ENCODE peak calls at places on chromosomes 11 and 22, in six cellular contexts. One of them, this sample, is unnamed.

GRCh38 chr22:50274311-50274710 is 4.1 kb upstream of the MAPK11 start:
- DNase-seq in midbrain: peak; percentile 38
- DNase-seq in NCI-H1694: peak; percentile 72
- DNase-seq in GM10248: peak; percentile 64
- DNase-seq in endothelial cell: no peak
- DNase-seq in Right ventricle myocardium inferior: no peak
- DNase-seq in this sample: no peak

GRCh38 chr11:64837887-64838351 is 6.5 kb downstream of the CDC42BPG start:
- DNase-seq in NCI-H1694: no peak
- DNase-seq in Right ventricle myocardium inferior: no peak
- DNase-seq in GM10248: no peak
- DNase-seq in midbrain: no peak
- DNase-seq in endothelial cell: no peak
- DNase-seq in this sample: no peak

GRCh38 chr11:6703247-6704063 is 20.3 kb upstream of the MRPL17 start:
- DNase-seq in midbrain: peak; percentile 84
- DNase-seq in GM10248: no peak
- DNase-seq in endothelial cell: peak; percentile 62
- DNase-seq in Right ventricle myocardium inferior: no peak
- DNase-seq in NCI-H1694: peak; percentile 10
- DNase-seq in this sample: no peak

GRCh38 chr22:48737461-48738203 is 1090.0 kb downstream of the BRD1 start:
- DNase-seq in GM10248: no peak
- DNase-seq in endothelial cell: no peak
- DNase-seq in Right ventricle myocardium inferior: peak; percentile 45
- DNase-seq in midbrain: no peak
- DNase-seq in NCI-H1694: no peak
- DNase-seq in this sample: no peak

GRCh38 chr11:34501500-34501899 is 12.1 kb downstream of the ELF5 start:
- DNase-seq in endothelial cell: no peak
- DNase-seq in midbrain: peak; percentile 15
- DNase-seq in Right ventricle myocardium inferior: no peak
- DNase-seq in GM10248: no peak
- DNase-seq in NCI-H1694: no peak
- DNase-seq in this sample: no peak

GRCh38 chr11:88597387-88597786 is 259.9 kb upstream of the CTSC start:
- DNase-seq in NCI-H1694: no peak
- DNase-seq in midbrain: no peak
- DNase-seq in GM10248: peak; percentile 6
- DNase-seq in endothelial cell: no peak
- DNase-seq in Right ventricle myocardium inferior: no peak
- DNase-seq in this sample: no peak

GRCh38 chr11:69526453-69526810 is 45.0 kb downstream of the LINC01488 start:
- DNase-seq in endothelial cell: no peak
- DNase-seq in Right ventricle myocardium inferior: no peak
- DNase-seq in GM10248: no peak
- DNase-seq in midbrain: no peak
- DNase-seq in NCI-H1694: no peak
- DNase-seq in this sample: no peak

GRCh38 chr22:50205781-50206569 is 5.2 kb downstream of the SELENOO start:
- DNase-seq in endothelial cell: no peak
- DNase-seq in NCI-H1694: no peak
- DNase-seq in GM10248: no peak
- DNase-seq in midbrain: no peak
- DNase-seq in Right ventricle myocardium inferior: no peak
- DNase-seq in this sample: no peak

GRCh38 chr11:10476342-10476741 is 21.3 kb downstream of the AMPD3 start:
- DNase-seq in endothelial cell: no peak
- DNase-seq in Right ventricle myocardium inferior: no peak
- DNase-seq in midbrain: no peak
- DNase-seq in GM10248: no peak
- DNase-seq in NCI-H1694: no peak
- DNase-seq in this sample: no peak

GRCh38 chr11:17314232-17314547 is 37.4 kb upstream of the NCR3LG1 start:
- DNase-seq in endothelial cell: no peak
- DNase-seq in NCI-H1694: no peak
- DNase-seq in midbrain: no peak
- DNase-seq in Right ventricle myocardium inferior: no peak
- DNase-seq in GM10248: no peak
- DNase-seq in this sample: no peak

GRCh38 chr11:17473071-17473744 is 3.4 kb downstream of the ABCC8 start:
- DNase-seq in endothelial cell: peak; percentile 66
- DNase-seq in NCI-H1694: no peak
- DNase-seq in midbrain: no peak
- DNase-seq in Right ventricle myocardium inferior: no peak
- DNase-seq in GM10248: no peak
- DNase-seq in this sample: no peak

GRCh38 chr22:47798229-47798628 is 1035.8 kb downstream of the TBC1D22A start:
- DNase-seq in GM10248: no peak
- DNase-seq in NCI-H1694: no peak
- DNase-seq in Right ventricle myocardium inferior: no peak
- DNase-seq in endothelial cell: no peak
- DNase-seq in midbrain: no peak
- DNase-seq in this sample: no peak

GRCh38 chr11:8531312-8531711 is 62.7 kb downstream of the STK33 start:
- DNase-seq in NCI-H1694: peak; percentile 96
- DNase-seq in Right ventricle myocardium inferior: no peak
- DNase-seq in GM10248: no peak
- DNase-seq in endothelial cell: no peak
- DNase-seq in midbrain: no peak
- DNase-seq in this sample: no peak

GRCh38 chr11:2987881-2988280 is 4.2 kb downstream of the NAP1L4 start:
- DNase-seq in endothelial cell: no peak
- DNase-seq in midbrain: no peak
- DNase-seq in NCI-H1694: no peak
- DNase-seq in Right ventricle myocardium inferior: no peak
- DNase-seq in GM10248: no peak
- DNase-seq in this sample: no peak

GRCh38 chr11:109309153-109309552 is 112.8 kb upstream of the C11orf87 start:
- DNase-seq in NCI-H1694: no peak
- DNase-seq in Right ventricle myocardium inferior: no peak
- DNase-seq in GM10248: no peak
- DNase-seq in endothelial cell: no peak
- DNase-seq in midbrain: no peak
- DNase-seq in this sample: no peak

GRCh38 chr11:32231909-32232493 is 141.1 kb downstream of the RCN1 start:
- DNase-seq in midbrain: no peak
- DNase-seq in NCI-H1694: peak; percentile 69
- DNase-seq in Right ventricle myocardium inferior: no peak
- DNase-seq in GM10248: peak; percentile 32
- DNase-seq in endothelial cell: peak; percentile 62
- DNase-seq in this sample: no peak

GRCh38 chr11:12618743-12619540 is 55.3 kb upstream of the TEAD1 start:
- DNase-seq in endothelial cell: no peak
- DNase-seq in Right ventricle myocardium inferior: no peak
- DNase-seq in NCI-H1694: no peak
- DNase-seq in midbrain: no peak
- DNase-seq in GM10248: no peak
- DNase-seq in this sample: no peak

GRCh38 chr22:46727813-46728364 is 10.2 kb downstream of the CERK start:
- DNase-seq in GM10248: no peak
- DNase-seq in Right ventricle myocardium inferior: peak; percentile 17
- DNase-seq in midbrain: no peak
- DNase-seq in endothelial cell: no peak
- DNase-seq in NCI-H1694: no peak
- DNase-seq in this sample: no peak

GRCh38 chr22:50252081-50253045 is 1.3 kb upstream of the HDAC10 start:
- DNase-seq in midbrain: no peak
- DNase-seq in Right ventricle myocardium inferior: peak; percentile 90
- DNase-seq in NCI-H1694: peak; percentile 76
- DNase-seq in GM10248: peak; percentile 74
- DNase-seq in endothelial cell: peak; percentile 76
- DNase-seq in this sample: no peak

GRCh38 chr11:127806486-127806885 is 780.9 kb downstream of the ETS1 start:
- DNase-seq in endothelial cell: no peak
- DNase-seq in Right ventricle myocardium inferior: no peak
- DNase-seq in midbrain: no peak
- DNase-seq in GM10248: no peak
- DNase-seq in NCI-H1694: no peak
- DNase-seq in this sample: no peak

GRCh38 chr11:104795511-104796213 is 102.6 kb downstream of the CASP12 start:
- DNase-seq in Right ventricle myocardium inferior: no peak
- DNase-seq in GM10248: no peak
- DNase-seq in midbrain: no peak
- DNase-seq in NCI-H1694: no peak
- DNase-seq in endothelial cell: no peak
- DNase-seq in this sample: no peak

GRCh38 chr11:134276396-134277175 is 407 bp downstream of the GLB1L3 start:
- DNase-seq in Right ventricle myocardium inferior: no peak
- DNase-seq in NCI-H1694: no peak
- DNase-seq in midbrain: no peak
- DNase-seq in GM10248: no peak
- DNase-seq in endothelial cell: peak; percentile 39
- DNase-seq in this sample: no peak

GRCh38 chr22:17797721-17798559 is 23.7 kb upstream of the BID start:
- DNase-seq in endothelial cell: no peak
- DNase-seq in NCI-H1694: no peak
- DNase-seq in GM10248: peak; percentile 78
- DNase-seq in midbrain: no peak
- DNase-seq in Right ventricle myocardium inferior: no peak
- DNase-seq in this sample: peak; percentile 89

GRCh38 chr11:41879186-41879738 is 419.8 kb upstream of the LRRC4C start:
- DNase-seq in Right ventricle myocardium inferior: no peak
- DNase-seq in midbrain: no peak
- DNase-seq in GM10248: no peak
- DNase-seq in endothelial cell: no peak
- DNase-seq in NCI-H1694: no peak
- DNase-seq in this sample: no peak

GRCh38 chr11:133993921-133994320 is 37.2 kb upstream of the IGSF9B start:
- DNase-seq in midbrain: no peak
- DNase-seq in endothelial cell: no peak
- DNase-seq in Right ventricle myocardium inferior: no peak
- DNase-seq in NCI-H1694: no peak
- DNase-seq in GM10248: no peak
- DNase-seq in this sample: no peak

GRCh38 chr11:2257023-2257700 is 13.2 kb downstream of the ASCL2 start:
- DNase-seq in GM10248: no peak
- DNase-seq in endothelial cell: no peak
- DNase-seq in Right ventricle myocardium inferior: no peak
- DNase-seq in midbrain: no peak
- DNase-seq in NCI-H1694: no peak
- DNase-seq in this sample: no peak

GRCh38 chr11:82720267-82720666 is 13.4 kb downstream of the FAM181B start:
- DNase-seq in NCI-H1694: no peak
- DNase-seq in endothelial cell: no peak
- DNase-seq in Right ventricle myocardium inferior: no peak
- DNase-seq in GM10248: no peak
- DNase-seq in midbrain: no peak
- DNase-seq in this sample: no peak

GRCh38 chr11:95501761-95502266 is 270.8 kb upstream of the SESN3 start:
- DNase-seq in NCI-H1694: no peak
- DNase-seq in GM10248: no peak
- DNase-seq in Right ventricle myocardium inferior: peak; percentile 53
- DNase-seq in midbrain: no peak
- DNase-seq in endothelial cell: no peak
- DNase-seq in this sample: no peak

GRCh38 chr11:34318111-34319037 is 39.4 kb downstream of the ABTB2 start:
- DNase-seq in GM10248: no peak
- DNase-seq in NCI-H1694: no peak
- DNase-seq in midbrain: no peak
- DNase-seq in endothelial cell: no peak
- DNase-seq in Right ventricle myocardium inferior: no peak
- DNase-seq in this sample: no peak

GRCh38 chr22:44753189-44754042 is 1.0 kb downstream of the ARHGAP8 start:
- DNase-seq in GM10248: no peak
- DNase-seq in Right ventricle myocardium inferior: no peak
- DNase-seq in midbrain: no peak
- DNase-seq in endothelial cell: no peak
- DNase-seq in NCI-H1694: no peak
- DNase-seq in this sample: no peak

GRCh38 chr11:19455731-19456130 is 215.0 kb upstream of the E2F8 start:
- DNase-seq in NCI-H1694: no peak
- DNase-seq in midbrain: no peak
- DNase-seq in Right ventricle myocardium inferior: peak; percentile 73
- DNase-seq in endothelial cell: no peak
- DNase-seq in GM10248: no peak
- DNase-seq in this sample: no peak

This sample was measured in GM12864.